ENCODE peak calls at places on chromosomes 7 and 10, in seven cellular contexts. D is MCF 10A, O is foreskin melanocyte, H is upper lobe of right lung, G is T-helper 2 cell, Q is KBM-7, S is NCI-H1105. C is an unnamed sample.

GRCh38 chr7:150311711-150312110 is 11.4 kb upstream of the LRRC61 start:
- DNase-seq in D (no peak), G (no peak), S (no peak), H (no peak), O (peak; percentile 87), Q (no peak), C (no peak)

GRCh38 chr10:48439031-48439430 is 132.6 kb downstream of the MAPK8 start:
- DNase-seq in G (no peak), O (no peak), Q (no peak), S (no peak), H (no peak), D (no peak), C (no peak)

GRCh38 chr7:128974241-128974934 is 36.7 kb downstream of the IRF5 start:
- DNase-seq in Q (no peak), H (no peak), S (no peak), G (no peak), O (no peak), D (no peak), C (no peak)

GRCh38 chr7:21338728-21339164 is 89.1 kb upstream of the SP4 start:
- DNase-seq in S (no peak), H (no peak), D (no peak), O (no peak), Q (peak; percentile 76), G (peak; percentile 46), C (no peak)

GRCh38 chr10:87684001-87684628 is 24.4 kb downstream of the PAPSS2 start:
- DNase-seq in S (no peak), D (no peak), Q (no peak), G (no peak), O (no peak), H (no peak), C (no peak)

GRCh38 chr10:1401056-1401965 is 336.0 kb downstream of the ADARB2 start:
- DNase-seq in S (no peak), D (no peak), O (no peak), H (no peak), Q (no peak), G (no peak), C (no peak)

GRCh38 chr7:30184804-30185487 is 50.2 kb downstream of the MTURN start:
- DNase-seq in O (no peak), S (no peak), G (no peak), D (no peak), Q (no peak), H (no peak), C (no peak)

GRCh38 chr10:44882146-44882720 is 28.9 kb upstream of the TMEM72 start:
- DNase-seq in H (no peak), Q (no peak), O (no peak), D (no peak), S (no peak), G (no peak), C (no peak)

GRCh38 chr7:3408814-3409595 is 108.0 kb downstream of the SDK1 start:
- DNase-seq in S (peak; percentile 70), O (peak; percentile 19), Q (no peak), G (no peak), H (no peak), D (no peak), C (no peak)

GRCh38 chr7:47999413-47999812 is 20.0 kb upstream of the HUS1 start:
- DNase-seq in Q (no peak), H (no peak), G (no peak), D (no peak), O (no peak), S (no peak), C (no peak)

GRCh38 chr10:61172182-61172926 is 228.4 kb upstream of the RHOBTB1 start:
- DNase-seq in H (no peak), S (no peak), Q (no peak), G (no peak), D (no peak), O (no peak), C (no peak)

GRCh38 chr10:131435760-131436448 is 124.4 kb upstream of the TCERG1L start:
- DNase-seq in D (peak; percentile 69), O (no peak), Q (no peak), G (no peak), H (no peak), S (no peak), C (no peak)

GRCh38 chr7:1977876-1978441 is 254.8 kb downstream of the MAD1L1 start:
- DNase-seq in H (peak; percentile 59), D (no peak), Q (no peak), O (no peak), S (no peak), G (no peak), C (no peak)

C was measured in SK-MEL-5.